ENCODE peak calls at places on chromosomes 3 and 15, in ten cellular contexts. Z is kidney; K is thyroid gland; X is NCI-H2107; I is EL; T is stimulated activated CD4-positive, alpha-beta T cell treated with anti-CD3 and anti-CD28 coated beads, Interleukin-1b, Interleukin-23, amount 100 ng/mL, for 4 hours; Y is WTC11; M is lower lobe of right lung; D is ELR; Q is stimulated activated CD8-positive, alpha-beta memory T cell treated with anti-CD3 and anti-CD28 coated beads, Interleukin-4, amount 100 ng/mL, for 48 hours. O is an unnamed sample.

GRCh38 chr3:23435318-23435717 is 232.2 kb downstream of the UBE2E2 start:
- DNase-seq in X (no peak), K (no peak), Z (no peak), M (no peak), Q (no peak), Y (no peak), D (no peak), I (no peak), T (no peak), O (no peak)

GRCh38 chr15:47551079-47551478 is 166.2 kb upstream of the SEMA6D start:
- DNase-seq in K (no peak), I (no peak), T (no peak), Z (no peak), X (no peak), Y (peak), D (peak), M (no peak), Q (no peak), O (peak)

GRCh38 chr3:197298858-197299854 is 744 bp upstream of the DLG1 start:
- DNase-seq in K (peak), Z (peak), I (no peak), T (no peak), Q (peak), M (peak), Y (peak), X (no peak), D (no peak), O (peak)

GRCh38 chr15:61404567-61404966 is 175.5 kb upstream of the RORA start:
- DNase-seq in Y (no peak), K (no peak), Q (no peak), X (no peak), Z (no peak), T (no peak), M (no peak), I (no peak), D (no peak), O (no peak)

GRCh38 chr15:63436872-63437375 is 55.3 kb upstream of the CA12 start:
- DNase-seq in Y (no peak), T (peak), K (peak), Z (peak), M (peak), D (peak), I (peak), Q (peak), X (peak), O (peak)

GRCh38 chr3:66181764-66182163 is 39.0 kb upstream of the SLC25A26 start:
- DNase-seq in X (no peak), M (no peak), T (no peak), Q (no peak), K (no peak), I (no peak), Z (no peak), D (no peak), Y (no peak), O (no peak)

GRCh38 chr15:57553526-57553925 is 38.2 kb upstream of the MYZAP start:
- DNase-seq in Q (no peak), T (no peak), M (no peak), Y (peak), D (no peak), Z (no peak), K (no peak), I (no peak), X (no peak), O (peak)

GRCh38 chr3:127768346-127769008 is 53.8 kb downstream of the MGLL start:
- DNase-seq in I (peak), Q (no peak), M (no peak), Y (no peak), Z (no peak), X (no peak), K (no peak), D (peak), T (no peak), O (no peak)

GRCh38 chr15:88981244-88982215 is 68.4 kb upstream of the MFGE8 start:
- DNase-seq in M (no peak), D (no peak), K (no peak), Z (no peak), X (no peak), Q (no peak), I (peak), Y (no peak), T (no peak), O (no peak)